ENCODE peak calls at places on chromosomes 2 and 18, in nine cellular contexts. W, T, K, E, B, Z, Q, F and J are unnamed samples. For H3K27me3 and H3K36me3, the result is how much of the 10 kb centered on the place peaks cover.

GRCh38 chr2:102335871-102336366 is 19.7 kb upstream of the IL18R1 start:
- DNase-seq in Z (no peak), F (no peak), T (no peak), K (no peak), Q (no peak), B (no peak), W (no peak), E (no peak), J (no peak)

GRCh38 chr2:11669454-11670291 is at the start of gene NTSR2:
- DNase-seq in E (no peak), B (peak), F (no peak), T (peak), Q (peak), W (peak), Z (peak), K (peak), J (peak)

GRCh38 chr2:1969701-1970015 is 225.3 kb upstream of the PXDN start:
- DNase-seq in T (no peak), F (no peak), B (no peak), Q (no peak), E (no peak), W (no peak), Z (no peak), K (no peak), J (no peak)

GRCh38 chr2:140895378-140895777 is 1235.4 kb downstream of the LRP1B start:
- DNase-seq in W (no peak), Q (no peak), F (no peak), K (no peak), E (no peak), B (no peak), Z (no peak), T (no peak), J (no peak)

GRCh38 chr2:26566081-26566375 is 75.1 kb downstream of the CIB4 start:
- DNase-seq in W (no peak), F (no peak), B (peak), Q (no peak), T (no peak), Z (no peak), E (no peak), K (no peak), J (no peak)

GRCh38 chr2:78264130-78264529 is 742.0 kb upstream of the LRRTM4 start:
- DNase-seq in W (no peak), Q (no peak), F (no peak), T (no peak), E (no peak), B (no peak), Z (no peak), K (no peak), J (no peak)

GRCh38 chr2:96112501-96113366 is 3.6 kb downstream of the ADRA2B start:
- DNase-seq in T (no peak), W (no peak), E (no peak), B (no peak), F (no peak), K (no peak), Z (no peak), Q (no peak), J (no peak)

GRCh38 chr2:232349946-232350635 is 28.5 kb upstream of the ALPP start:
- DNase-seq in F (no peak), T (no peak), Q (no peak), E (no peak), W (peak), K (no peak), B (no peak), Z (no peak), J (peak)

GRCh38 chr18:33878213-33878612 is 300.2 kb downstream of the ASXL3 start:
- DNase-seq in Z (no peak), E (no peak), F (no peak), K (no peak), T (no peak), W (no peak), B (no peak), Q (no peak), J (no peak)

GRCh38 chr2:226508005-226508404 is 291.6 kb downstream of the IRS1 start:
- DNase-seq in W (no peak), Z (no peak), B (no peak), K (no peak), Q (no peak), T (no peak), E (no peak), F (no peak), J (no peak)

GRCh38 chr2:147311058-147311429 is 533.8 kb upstream of the ACVR2A start:
- DNase-seq in K (no peak), Z (no peak), T (no peak), W (no peak), F (no peak), B (no peak), Q (no peak), E (no peak), J (no peak)

GRCh38 chr2:60152226-60152833 is 401.1 kb downstream of the BCL11A start:
- DNase-seq in F (no peak), E (no peak), T (no peak), W (no peak), Z (no peak), K (peak), Q (peak), B (no peak), J (peak)

GRCh38 chr2:230209422-230210051 is 10.2 kb downstream of the SP110 start:
- DNase-seq in B (no peak), T (no peak), F (no peak), Q (no peak), E (no peak), Z (no peak), K (no peak), W (no peak), J (no peak)

GRCh38 chr2:6186332-6187100 is 494.3 kb downstream of the SOX11 start:
- DNase-seq in K (peak), E (no peak), Z (peak), T (no peak), Q (peak), F (no peak), W (peak), B (no peak), J (no peak)

GRCh38 chr2:55169915-55170314 is 62.2 kb downstream of the CLHC1 start:
- DNase-seq in Z (no peak), Q (no peak), K (no peak), T (no peak), E (no peak), B (no peak), W (peak), F (no peak), J (no peak)

GRCh38 chr18:78580835-78581339 is 398.7 kb upstream of the SALL3 start:
- DNase-seq in Z (no peak), W (no peak), F (no peak), B (no peak), K (no peak), E (no peak), T (no peak), Q (no peak), J (no peak)

GRCh38 chr2:8424997-8425900 is 256.6 kb upstream of the ID2 start:
- DNase-seq in B (peak), W (no peak), F (no peak), T (no peak), E (no peak), Q (no peak), Z (no peak), K (no peak), J (no peak)

GRCh38 chr2:231522418-231523180 is 7.6 kb downstream of the NMUR1 start:
- DNase-seq in Q (peak), W (no peak), Z (no peak), T (no peak), F (no peak), K (peak), E (no peak), B (no peak), J (no peak)

GRCh38 chr18:67509711-67510110 is 6.8 kb downstream of the DSEL start:
- DNase-seq in E (no peak), B (no peak), Z (no peak), K (peak), Q (peak), W (no peak), T (no peak), F (peak), J (no peak)

GRCh38 chr18:45197526-45197970 is 417.7 kb upstream of the SLC14A2 start:
- DNase-seq in B (no peak), Q (no peak), F (no peak), K (peak), Z (no peak), E (no peak), W (no peak), T (no peak), J (no peak)

GRCh38 chr18:74598350-74599001 is 806 bp downstream of the ZNF407 start:
- DNase-seq in K (peak), Q (peak), Z (peak), W (peak), E (peak), T (peak), B (peak), F (peak), J (peak)

GRCh38 chr2:73640537-73640936 is 1.7 kb downstream of the NAT8 start:
- DNase-seq in K (no peak), E (no peak), Q (peak), T (no peak), F (no peak), B (no peak), Z (no peak), W (peak), J (no peak)

GRCh38 chr2:28570431-28570830 is 74.6 kb downstream of the PLB1 start:
- DNase-seq in B (no peak), E (no peak), W (no peak), F (no peak), Z (no peak), Q (no peak), K (no peak), T (no peak), J (no peak)

GRCh38 chr18:44841769-44842587 is 161.3 kb downstream of the SETBP1 start:
- DNase-seq in F (no peak), E (no peak), B (no peak), Q (no peak), K (no peak), Z (no peak), T (no peak), W (no peak), J (no peak)

GRCh38 chr2:164430166-164430783 is 191.0 kb downstream of the GRB14 start:
- DNase-seq in T (no peak), W (peak), Q (peak), E (peak), F (peak), B (no peak), Z (no peak), K (peak), J (peak)

GRCh38 chr2:218671077-218671653 is 637 bp downstream of the RNF25 start:
- DNase-seq in F (no peak), E (no peak), K (peak), T (no peak), Q (peak), Z (no peak), W (no peak), B (no peak), J (no peak)

GRCh38 chr2:5869871-5870375 is 177.7 kb downstream of the SOX11 start:
- DNase-seq in T (no peak), K (no peak), F (no peak), Z (no peak), Q (no peak), B (no peak), W (no peak), E (no peak), J (no peak)

GRCh38 chr2:179036353-179036905 is 13.5 kb downstream of the CCDC141 start:
- DNase-seq in E (no peak), Q (peak), T (no peak), F (no peak), Z (no peak), B (no peak), K (no peak), W (no peak), J (no peak)

GRCh38 chr2:179037807-179038206 is 12.1 kb downstream of the CCDC141 start:
- DNase-seq in F (no peak), K (no peak), B (no peak), E (no peak), Q (no peak), W (no peak), Z (no peak), T (no peak), J (no peak)

GRCh38 chr2:179031731-179032408 is 18.1 kb downstream of the CCDC141 start:
- DNase-seq in K (peak), B (no peak), T (no peak), W (no peak), Z (no peak), Q (no peak), E (no peak), F (no peak), J (no peak)
- H3K4me3 ChIP-seq in K (no peak), B (no peak), T (no peak), W (no peak), Z (no peak), Q (peak), E (no peak), F (no peak), J (no peak)

GRCh38 chr2:134949966-134950708 is 31.5 kb downstream of the CCNT2 start:
- DNase-seq in Q (no peak), Z (no peak), W (no peak), T (no peak), F (no peak), B (no peak), E (no peak), K (no peak), J (no peak)
- H3K27me3 ChIP-seq in Q (under half), Z (under half), W (under half), T (under half), F (under half), B (under half), E (under half), K (under half), J (under half)

DNA sequence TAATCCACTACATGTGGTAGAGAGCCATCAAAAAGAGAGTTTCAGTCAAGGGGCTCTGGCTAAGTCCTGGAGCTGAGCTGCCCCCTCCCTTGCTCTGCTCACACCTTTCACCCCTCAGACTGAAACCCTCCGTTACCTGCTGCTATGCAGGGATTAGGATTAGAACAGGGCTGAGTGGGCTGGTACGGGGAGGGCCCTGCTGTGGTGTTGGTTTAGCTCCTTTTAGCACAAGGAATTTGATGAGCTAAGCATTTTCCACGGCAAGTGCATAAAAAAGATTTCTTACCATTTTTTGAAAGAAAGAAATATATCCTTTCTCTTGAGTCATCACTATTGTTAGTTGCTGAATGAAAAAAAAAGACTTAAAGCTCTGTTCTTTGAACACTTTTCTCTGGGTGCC is 46.3 kb downstream of the TCF7L1 start:
- DNase-seq in F (no peak), K (no peak), W (no peak), Z (no peak), B (no peak), E (no peak), Q (no peak), T (no peak), J (peak)
- H3K36me3 ChIP-seq in F (under half), K (under half), W (under half), Z (under half), B (under half), E (under half), Q (under half), T (under half), J (under half)

GRCh38 chr2:171889808-171890207 is 4.2 kb downstream of the SLC25A12 start:
- DNase-seq in F (no peak), Z (no peak), B (no peak), E (no peak), K (no peak), T (no peak), W (no peak), Q (no peak), J (no peak)
- H3K4me3 ChIP-seq in F (no peak), Z (no peak), B (no peak), E (no peak), K (no peak), T (no peak), W (no peak), Q (no peak), J (no peak)

GRCh38 chr2:172084734-172085459 is 410 bp upstream of the DLX1 start:
- DNase-seq in T (peak), K (peak), E (peak), Z (peak), F (peak), B (peak), W (peak), Q (peak), J (peak)

GRCh38 chr2:172085460-172086159 is at the start of gene DLX1:
- DNase-seq in K (no peak), Q (no peak), Z (no peak), F (peak), B (no peak), T (no peak), W (no peak), E (no peak), J (peak)

GRCh38 chr2:172087780-172088244 is 2.5 kb downstream of the DLX1 start:
- DNase-seq in W (no peak), Z (no peak), T (peak), E (no peak), Q (no peak), K (no peak), B (no peak), F (peak), J (peak)

GRCh38 chr2:172087191-172087779 is 2.0 kb downstream of the DLX1 start:
- DNase-seq in F (no peak), B (no peak), E (no peak), Z (no peak), T (no peak), Q (no peak), W (no peak), K (no peak), J (peak)

DNA sequence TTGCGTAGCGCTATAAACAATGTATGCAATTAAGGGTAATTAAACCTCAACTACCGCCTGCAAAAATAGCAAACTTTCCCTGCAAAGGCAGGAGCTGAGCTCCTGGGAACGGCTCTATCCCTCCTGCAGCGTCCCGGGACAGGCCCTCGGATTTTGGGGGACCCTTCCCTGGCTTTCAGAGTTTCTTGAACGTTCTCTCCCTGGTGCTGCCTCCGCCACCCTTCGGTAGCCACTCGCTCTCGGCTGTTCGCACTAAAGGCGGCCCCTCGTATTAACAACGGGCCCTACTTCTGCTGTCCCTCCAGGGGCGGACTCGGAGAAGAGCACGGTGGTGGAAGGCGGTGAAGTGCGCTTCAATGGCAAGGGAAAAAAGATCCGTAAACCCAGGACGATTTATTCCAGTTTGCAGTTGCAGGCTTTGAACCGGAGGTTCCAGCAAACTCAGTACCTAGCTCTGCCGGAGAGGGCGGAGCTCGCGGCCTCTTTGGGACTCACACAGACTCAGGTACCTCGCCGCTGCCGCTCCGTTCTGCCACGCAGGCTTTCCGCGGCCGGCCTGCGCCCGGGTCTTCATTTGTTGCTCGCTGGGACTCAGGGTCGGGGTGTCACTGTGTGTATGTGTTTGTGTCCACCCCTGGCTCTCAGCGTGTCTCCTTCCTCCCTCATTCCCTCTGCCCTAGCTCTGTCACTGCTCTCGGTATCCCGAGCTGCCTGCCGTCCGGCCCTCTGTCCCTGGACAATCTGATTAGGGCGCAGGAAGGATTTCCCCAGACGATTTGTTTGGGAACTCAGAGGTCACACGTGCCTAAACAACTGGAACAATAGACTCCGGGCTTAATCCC is 1.3 kb downstream of the DLX1 start:
- DNase-seq in B (no peak), K (no peak), Z (no peak), F (peak), W (peak), E (no peak), Q (no peak), T (no peak), J (peak)
- H3K27me3 ChIP-seq in B (half or more), K (half or more), Z (half or more), F (half or more), W (under half), E (under half), Q (half or more), T (half or more), J (half or more)

DNA sequence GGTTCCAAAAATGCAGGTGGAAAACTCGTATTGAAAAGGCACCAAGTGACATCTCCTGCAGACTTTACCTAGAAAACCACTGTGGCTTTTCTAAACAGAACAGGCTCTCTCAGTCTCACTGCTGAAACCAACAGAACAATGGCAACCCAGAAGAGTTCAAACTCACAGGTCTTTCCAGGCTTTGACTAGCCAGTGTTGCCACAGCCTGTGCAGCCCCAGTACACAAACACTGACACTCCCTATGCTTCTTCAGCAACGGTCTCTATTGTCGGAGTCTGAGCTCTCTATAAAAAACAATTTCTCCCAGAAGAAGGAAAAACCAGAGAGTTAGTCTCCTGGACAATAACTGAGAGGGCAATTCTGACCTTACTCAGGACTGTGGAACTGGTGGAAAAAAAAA is 87.8 kb upstream of the RNU4ATAC start:
- DNase-seq in Q (no peak), K (no peak), E (no peak), W (no peak), T (no peak), F (no peak), Z (no peak), B (no peak), J (no peak)
- H3K36me3 ChIP-seq in Q (under half), K (under half), E (half or more), W (under half), T (half or more), F (half or more), Z (under half), B (under half), J (under half)

GRCh38 chr18:26545737-26546136 is 2.6 kb downstream of the KCTD1 start:
- DNase-seq in W (no peak), Q (no peak), B (no peak), E (no peak), K (no peak), F (no peak), T (no peak), Z (no peak), J (no peak)
- H3K4me3 ChIP-seq in W (no peak), Q (peak), B (no peak), E (no peak), K (no peak), F (peak), T (no peak), Z (peak), J (peak)

GRCh38 chr2:156325671-156326385 is 6.7 kb downstream of the NR4A2 start:
- DNase-seq in K (no peak), F (no peak), B (no peak), E (no peak), Q (no peak), Z (no peak), W (no peak), T (no peak), J (peak)
- H3K27me3 ChIP-seq in K (under half), F (half or more), B (under half), E (under half), Q (under half), Z (under half), W (under half), T (half or more), J (half or more)